ENCODE peak calls at places on chromosomes 2 and 18, in ten cellular contexts. One of them, this sample, is unnamed.

GRCh38 chr18:45589559-45590041 is 25.7 kb upstream of the SLC14A2 start:
- DNase-seq in HL-60: no peak
- DNase-seq in posterior cingulate gyrus: no peak
- DNase-seq in CD8-positive, alpha-beta T cell: no peak
- DNase-seq in glutamatergic neuron: no peak
- DNase-seq in non-pigmented ciliary epithelial cell: peak; percentile 60
- DNase-seq in retinal pigment epithelial cell: no peak
- DNase-seq in pancreas: no peak
- DNase-seq in AG08395: peak; percentile 89
- DNase-seq in dermis microvascular lymphatic vessel endothelial cell: no peak
- DNase-seq in this sample: peak; percentile 80

GRCh38 chr2:136113767-136114070 is 4.2 kb downstream of the CXCR4 start:
- DNase-seq in HL-60: no peak
- DNase-seq in posterior cingulate gyrus: no peak
- DNase-seq in dermis microvascular lymphatic vessel endothelial cell: no peak
- DNase-seq in non-pigmented ciliary epithelial cell: no peak
- DNase-seq in AG08395: no peak
- DNase-seq in CD8-positive, alpha-beta T cell: no peak
- DNase-seq in glutamatergic neuron: no peak
- DNase-seq in pancreas: no peak
- DNase-seq in retinal pigment epithelial cell: no peak
- DNase-seq in this sample: no peak

GRCh38 chr2:82795446-82795845 is 1663.6 kb downstream of the SUCLG1 start:
- DNase-seq in glutamatergic neuron: no peak
- DNase-seq in non-pigmented ciliary epithelial cell: peak; percentile 76
- DNase-seq in posterior cingulate gyrus: no peak
- DNase-seq in AG08395: peak; percentile 19
- DNase-seq in dermis microvascular lymphatic vessel endothelial cell: peak; percentile 89
- DNase-seq in pancreas: no peak
- DNase-seq in retinal pigment epithelial cell: peak; percentile 29
- DNase-seq in HL-60: no peak
- DNase-seq in CD8-positive, alpha-beta T cell: no peak
- DNase-seq in this sample: peak; percentile 11

GRCh38 chr18:67400502-67401117 is 115.9 kb downstream of the DSEL start:
- DNase-seq in dermis microvascular lymphatic vessel endothelial cell: peak; percentile 33
- DNase-seq in HL-60: no peak
- DNase-seq in pancreas: no peak
- DNase-seq in AG08395: no peak
- DNase-seq in non-pigmented ciliary epithelial cell: no peak
- DNase-seq in retinal pigment epithelial cell: no peak
- DNase-seq in CD8-positive, alpha-beta T cell: no peak
- DNase-seq in posterior cingulate gyrus: no peak
- DNase-seq in glutamatergic neuron: no peak
- DNase-seq in this sample: no peak

GRCh38 chr18:6629635-6630140 is 99.8 kb upstream of the ARHGAP28 start:
- DNase-seq in HL-60: no peak
- DNase-seq in pancreas: no peak
- DNase-seq in retinal pigment epithelial cell: no peak
- DNase-seq in glutamatergic neuron: no peak
- DNase-seq in AG08395: peak; percentile 20
- DNase-seq in posterior cingulate gyrus: no peak
- DNase-seq in CD8-positive, alpha-beta T cell: no peak
- DNase-seq in dermis microvascular lymphatic vessel endothelial cell: no peak
- DNase-seq in non-pigmented ciliary epithelial cell: peak; percentile 13
- DNase-seq in this sample: peak; percentile 20

GRCh38 chr2:20156826-20157605 is 67.9 kb downstream of the SDC1 start:
- DNase-seq in HL-60: no peak
- DNase-seq in glutamatergic neuron: no peak
- DNase-seq in CD8-positive, alpha-beta T cell: no peak
- DNase-seq in pancreas: no peak
- DNase-seq in retinal pigment epithelial cell: no peak
- DNase-seq in AG08395: peak; percentile 8
- DNase-seq in dermis microvascular lymphatic vessel endothelial cell: no peak
- DNase-seq in posterior cingulate gyrus: no peak
- DNase-seq in non-pigmented ciliary epithelial cell: no peak
- DNase-seq in this sample: no peak

GRCh38 chr2:15729001-15729400 is 137.3 kb downstream of the DDX1 start:
- DNase-seq in CD8-positive, alpha-beta T cell: no peak
- DNase-seq in dermis microvascular lymphatic vessel endothelial cell: no peak
- DNase-seq in posterior cingulate gyrus: no peak
- DNase-seq in non-pigmented ciliary epithelial cell: no peak
- DNase-seq in pancreas: no peak
- DNase-seq in HL-60: no peak
- DNase-seq in retinal pigment epithelial cell: no peak
- DNase-seq in glutamatergic neuron: no peak
- DNase-seq in AG08395: no peak
- DNase-seq in this sample: no peak

GRCh38 chr2:46648141-46648742 is 168.9 kb downstream of the TMEM247 start:
- DNase-seq in retinal pigment epithelial cell: no peak
- DNase-seq in non-pigmented ciliary epithelial cell: no peak
- DNase-seq in pancreas: no peak
- DNase-seq in AG08395: no peak
- DNase-seq in CD8-positive, alpha-beta T cell: no peak
- DNase-seq in HL-60: no peak
- DNase-seq in glutamatergic neuron: no peak
- DNase-seq in posterior cingulate gyrus: peak; percentile 14
- DNase-seq in dermis microvascular lymphatic vessel endothelial cell: no peak
- DNase-seq in this sample: peak; percentile 59

GRCh38 chr2:199439094-199439493 is 18.6 kb downstream of the SATB2 start:
- DNase-seq in AG08395: no peak
- DNase-seq in non-pigmented ciliary epithelial cell: no peak
- DNase-seq in HL-60: no peak
- DNase-seq in retinal pigment epithelial cell: no peak
- DNase-seq in glutamatergic neuron: no peak
- DNase-seq in pancreas: no peak
- DNase-seq in CD8-positive, alpha-beta T cell: no peak
- DNase-seq in posterior cingulate gyrus: no peak
- DNase-seq in dermis microvascular lymphatic vessel endothelial cell: no peak
- DNase-seq in this sample: no peak

GRCh38 chr2:222468338-222468737 is 44.0 kb downstream of the SGPP2 start:
- DNase-seq in pancreas: no peak
- DNase-seq in retinal pigment epithelial cell: peak; percentile 13
- DNase-seq in AG08395: no peak
- DNase-seq in posterior cingulate gyrus: no peak
- DNase-seq in HL-60: no peak
- DNase-seq in dermis microvascular lymphatic vessel endothelial cell: peak; percentile 33
- DNase-seq in non-pigmented ciliary epithelial cell: no peak
- DNase-seq in glutamatergic neuron: no peak
- DNase-seq in CD8-positive, alpha-beta T cell: no peak
- DNase-seq in this sample: no peak

GRCh38 chr2:24791452-24791851 is 1.7 kb downstream of the PTRHD1 start:
- DNase-seq in non-pigmented ciliary epithelial cell: no peak
- DNase-seq in posterior cingulate gyrus: no peak
- DNase-seq in glutamatergic neuron: no peak
- DNase-seq in dermis microvascular lymphatic vessel endothelial cell: no peak
- DNase-seq in CD8-positive, alpha-beta T cell: no peak
- DNase-seq in HL-60: no peak
- DNase-seq in AG08395: no peak
- DNase-seq in retinal pigment epithelial cell: no peak
- DNase-seq in pancreas: no peak
- DNase-seq in this sample: no peak

GRCh38 chr2:151030663-151031230 is 230.9 kb downstream of the RBM43 start:
- DNase-seq in glutamatergic neuron: no peak
- DNase-seq in AG08395: no peak
- DNase-seq in pancreas: no peak
- DNase-seq in non-pigmented ciliary epithelial cell: no peak
- DNase-seq in HL-60: no peak
- DNase-seq in dermis microvascular lymphatic vessel endothelial cell: no peak
- DNase-seq in CD8-positive, alpha-beta T cell: no peak
- DNase-seq in retinal pigment epithelial cell: no peak
- DNase-seq in posterior cingulate gyrus: no peak
- DNase-seq in this sample: no peak

GRCh38 chr2:237060518-237061312 is 25.0 kb upstream of the COPS8 start:
- DNase-seq in retinal pigment epithelial cell: no peak
- DNase-seq in CD8-positive, alpha-beta T cell: no peak
- DNase-seq in HL-60: no peak
- DNase-seq in glutamatergic neuron: peak; percentile 39
- DNase-seq in posterior cingulate gyrus: peak; percentile 48
- DNase-seq in AG08395: peak; percentile 80
- DNase-seq in dermis microvascular lymphatic vessel endothelial cell: peak; percentile 76
- DNase-seq in non-pigmented ciliary epithelial cell: peak; percentile 32
- DNase-seq in pancreas: no peak
- DNase-seq in this sample: no peak

GRCh38 chr2:55148269-55148668 is 83.8 kb downstream of the CLHC1 start:
- DNase-seq in posterior cingulate gyrus: no peak
- DNase-seq in dermis microvascular lymphatic vessel endothelial cell: peak; percentile 94
- DNase-seq in HL-60: no peak
- DNase-seq in retinal pigment epithelial cell: no peak
- DNase-seq in CD8-positive, alpha-beta T cell: no peak
- DNase-seq in glutamatergic neuron: no peak
- DNase-seq in non-pigmented ciliary epithelial cell: no peak
- DNase-seq in AG08395: peak; percentile 48
- DNase-seq in pancreas: no peak
- DNase-seq in this sample: peak; percentile 52

GRCh38 chr2:214591359-214591758 is 180.5 kb downstream of the VWC2L start:
- DNase-seq in dermis microvascular lymphatic vessel endothelial cell: no peak
- DNase-seq in pancreas: no peak
- DNase-seq in retinal pigment epithelial cell: no peak
- DNase-seq in non-pigmented ciliary epithelial cell: no peak
- DNase-seq in CD8-positive, alpha-beta T cell: no peak
- DNase-seq in posterior cingulate gyrus: no peak
- DNase-seq in glutamatergic neuron: no peak
- DNase-seq in HL-60: no peak
- DNase-seq in AG08395: no peak
- DNase-seq in this sample: no peak

GRCh38 chr2:47321411-47322031 is 81.4 kb upstream of the MSH2 start:
- DNase-seq in CD8-positive, alpha-beta T cell: no peak
- DNase-seq in AG08395: peak; percentile 22
- DNase-seq in dermis microvascular lymphatic vessel endothelial cell: no peak
- DNase-seq in retinal pigment epithelial cell: no peak
- DNase-seq in non-pigmented ciliary epithelial cell: no peak
- DNase-seq in pancreas: no peak
- DNase-seq in HL-60: no peak
- DNase-seq in posterior cingulate gyrus: no peak
- DNase-seq in glutamatergic neuron: peak; percentile 28
- DNase-seq in this sample: no peak

GRCh38 chr2:73532381-73532780 is 109.8 kb downstream of the NAT8 start:
- DNase-seq in non-pigmented ciliary epithelial cell: no peak
- DNase-seq in HL-60: no peak
- DNase-seq in posterior cingulate gyrus: no peak
- DNase-seq in pancreas: no peak
- DNase-seq in CD8-positive, alpha-beta T cell: no peak
- DNase-seq in retinal pigment epithelial cell: no peak
- DNase-seq in dermis microvascular lymphatic vessel endothelial cell: no peak
- DNase-seq in glutamatergic neuron: no peak
- DNase-seq in AG08395: no peak
- DNase-seq in this sample: no peak

GRCh38 chr2:64367444-64367843 is 86.5 kb upstream of the LGALSL start:
- DNase-seq in retinal pigment epithelial cell: no peak
- DNase-seq in posterior cingulate gyrus: no peak
- DNase-seq in CD8-positive, alpha-beta T cell: no peak
- DNase-seq in pancreas: no peak
- DNase-seq in AG08395: no peak
- DNase-seq in glutamatergic neuron: no peak
- DNase-seq in dermis microvascular lymphatic vessel endothelial cell: no peak
- DNase-seq in non-pigmented ciliary epithelial cell: no peak
- DNase-seq in HL-60: no peak
- DNase-seq in this sample: no peak

GRCh38 chr2:240128608-240129144 is 7.4 kb downstream of the COPS9 start:
- DNase-seq in dermis microvascular lymphatic vessel endothelial cell: no peak
- DNase-seq in CD8-positive, alpha-beta T cell: no peak
- DNase-seq in AG08395: no peak
- DNase-seq in pancreas: no peak
- DNase-seq in posterior cingulate gyrus: no peak
- DNase-seq in glutamatergic neuron: no peak
- DNase-seq in retinal pigment epithelial cell: no peak
- DNase-seq in non-pigmented ciliary epithelial cell: no peak
- DNase-seq in HL-60: no peak
- DNase-seq in this sample: no peak

GRCh38 chr2:192137451-192137850 is 57.3 kb downstream of the TMEFF2 start:
- DNase-seq in posterior cingulate gyrus: no peak
- DNase-seq in HL-60: no peak
- DNase-seq in CD8-positive, alpha-beta T cell: no peak
- DNase-seq in pancreas: no peak
- DNase-seq in retinal pigment epithelial cell: no peak
- DNase-seq in AG08395: no peak
- DNase-seq in non-pigmented ciliary epithelial cell: no peak
- DNase-seq in glutamatergic neuron: no peak
- DNase-seq in dermis microvascular lymphatic vessel endothelial cell: no peak
- DNase-seq in this sample: no peak

GRCh38 chr18:65876310-65876709 is 125.5 kb downstream of the CDH7 start:
- DNase-seq in AG08395: no peak
- DNase-seq in non-pigmented ciliary epithelial cell: no peak
- DNase-seq in CD8-positive, alpha-beta T cell: no peak
- DNase-seq in HL-60: no peak
- DNase-seq in pancreas: no peak
- DNase-seq in glutamatergic neuron: no peak
- DNase-seq in retinal pigment epithelial cell: no peak
- DNase-seq in dermis microvascular lymphatic vessel endothelial cell: no peak
- DNase-seq in posterior cingulate gyrus: no peak
- DNase-seq in this sample: no peak

GRCh38 chr2:32798841-32799240 is 147.9 kb upstream of the LTBP1 start:
- DNase-seq in non-pigmented ciliary epithelial cell: peak; percentile 28
- DNase-seq in pancreas: no peak
- DNase-seq in posterior cingulate gyrus: no peak
- DNase-seq in HL-60: no peak
- DNase-seq in CD8-positive, alpha-beta T cell: no peak
- DNase-seq in AG08395: no peak
- DNase-seq in retinal pigment epithelial cell: peak; percentile 28
- DNase-seq in dermis microvascular lymphatic vessel endothelial cell: peak; percentile 84
- DNase-seq in glutamatergic neuron: no peak
- DNase-seq in this sample: no peak

GRCh38 chr18:70907673-70908072 is 618.8 kb downstream of the SOCS6 start:
- DNase-seq in CD8-positive, alpha-beta T cell: no peak
- DNase-seq in posterior cingulate gyrus: no peak
- DNase-seq in glutamatergic neuron: no peak
- DNase-seq in HL-60: no peak
- DNase-seq in pancreas: no peak
- DNase-seq in non-pigmented ciliary epithelial cell: no peak
- DNase-seq in dermis microvascular lymphatic vessel endothelial cell: peak; percentile 27
- DNase-seq in retinal pigment epithelial cell: peak; percentile 2
- DNase-seq in AG08395: no peak
- DNase-seq in this sample: no peak

GRCh38 chr2:234643407-234643806 is 146.5 kb upstream of the ARL4C start:
- DNase-seq in posterior cingulate gyrus: no peak
- DNase-seq in retinal pigment epithelial cell: no peak
- DNase-seq in HL-60: no peak
- DNase-seq in pancreas: no peak
- DNase-seq in glutamatergic neuron: no peak
- DNase-seq in AG08395: no peak
- DNase-seq in dermis microvascular lymphatic vessel endothelial cell: no peak
- DNase-seq in non-pigmented ciliary epithelial cell: no peak
- DNase-seq in CD8-positive, alpha-beta T cell: no peak
- DNase-seq in this sample: no peak

GRCh38 chr2:230418341-230419016 is 2.5 kb downstream of the SP100 start:
- DNase-seq in AG08395: peak; percentile 73
- DNase-seq in CD8-positive, alpha-beta T cell: no peak
- DNase-seq in non-pigmented ciliary epithelial cell: no peak
- DNase-seq in dermis microvascular lymphatic vessel endothelial cell: peak; percentile 83
- DNase-seq in pancreas: no peak
- DNase-seq in HL-60: no peak
- DNase-seq in glutamatergic neuron: no peak
- DNase-seq in retinal pigment epithelial cell: peak; percentile 43
- DNase-seq in posterior cingulate gyrus: no peak
- DNase-seq in this sample: peak; percentile 44

GRCh38 chr18:28132084-28132483 is 44.8 kb downstream of the CDH2 start:
- DNase-seq in HL-60: no peak
- DNase-seq in dermis microvascular lymphatic vessel endothelial cell: no peak
- DNase-seq in glutamatergic neuron: no peak
- DNase-seq in posterior cingulate gyrus: no peak
- DNase-seq in CD8-positive, alpha-beta T cell: no peak
- DNase-seq in AG08395: no peak
- DNase-seq in pancreas: no peak
- DNase-seq in non-pigmented ciliary epithelial cell: no peak
- DNase-seq in retinal pigment epithelial cell: no peak
- DNase-seq in this sample: no peak

GRCh38 chr2:175807031-175807873 is 194.8 kb downstream of the LNPK start:
- DNase-seq in retinal pigment epithelial cell: no peak
- DNase-seq in pancreas: no peak
- DNase-seq in posterior cingulate gyrus: no peak
- DNase-seq in non-pigmented ciliary epithelial cell: no peak
- DNase-seq in AG08395: no peak
- DNase-seq in HL-60: no peak
- DNase-seq in CD8-positive, alpha-beta T cell: no peak
- DNase-seq in glutamatergic neuron: no peak
- DNase-seq in dermis microvascular lymphatic vessel endothelial cell: no peak
- DNase-seq in this sample: peak; percentile 88

GRCh38 chr18:10296491-10296890 is 157.9 kb upstream of the APCDD1 start:
- DNase-seq in pancreas: no peak
- DNase-seq in glutamatergic neuron: no peak
- DNase-seq in AG08395: no peak
- DNase-seq in dermis microvascular lymphatic vessel endothelial cell: no peak
- DNase-seq in non-pigmented ciliary epithelial cell: no peak
- DNase-seq in HL-60: no peak
- DNase-seq in retinal pigment epithelial cell: peak; percentile 19
- DNase-seq in CD8-positive, alpha-beta T cell: no peak
- DNase-seq in posterior cingulate gyrus: no peak
- DNase-seq in this sample: no peak

This sample was measured in AG09309.